ENCODE peak calls at places on chromosomes 5 and 9, in seven cellular contexts. U, D, Y, F, P, R and Q are unnamed samples.

GRCh38 chr5:117262607-117263131 is 688.0 kb upstream of the SEMA6A start:
- DNase-seq in D (no peak), R (no peak), Y (no peak), P (no peak), F (no peak), U (no peak), Q (no peak)

GRCh38 chr5:11650936-11651335 is 253.3 kb downstream of the CTNND2 start:
- DNase-seq in U (no peak), D (no peak), Y (no peak), F (no peak), P (no peak), R (no peak), Q (no peak)

GRCh38 chr5:173391031-173391430 is 62.8 kb upstream of the STC2 start:
- DNase-seq in F (no peak), U (no peak), Y (no peak), D (no peak), P (no peak), R (no peak), Q (no peak)

GRCh38 chr9:98488578-98489312 is 220.0 kb downstream of the GABBR2 start:
- DNase-seq in U (no peak), F (no peak), R (no peak), Y (no peak), D (no peak), P (no peak), Q (no peak)

GRCh38 chr9:135137398-135137832 is 49.9 kb downstream of the OLFM1 start:
- DNase-seq in D (peak), U (no peak), P (peak), R (no peak), Y (no peak), F (no peak), Q (peak)

GRCh38 chr5:176178789-176179188 is 59.4 kb upstream of the SIMC1 start:
- DNase-seq in R (no peak), P (peak), U (no peak), F (peak), D (no peak), Y (no peak), Q (no peak)

GRCh38 chr5:110611817-110612216 is 114.7 kb downstream of the TMEM232 start:
- DNase-seq in F (no peak), Y (no peak), R (no peak), D (no peak), U (no peak), P (no peak), Q (no peak)

GRCh38 chr9:122366074-122366672 is 4.7 kb upstream of the PTGS1 start:
- DNase-seq in P (no peak), U (no peak), D (no peak), F (no peak), R (no peak), Y (no peak), Q (no peak)

GRCh38 chr9:110623462-110624025 is 44.0 kb upstream of the SVEP1 start:
- DNase-seq in P (peak), R (peak), F (peak), Y (peak), U (peak), D (peak), Q (peak)

GRCh38 chr5:169433221-169433651 is 132.3 kb upstream of the SLIT3 start:
- DNase-seq in Y (no peak), P (no peak), U (no peak), F (no peak), R (no peak), D (no peak), Q (no peak)

GRCh38 chr9:120668399-120668798 is 45.9 kb downstream of the MEGF9 start:
- DNase-seq in P (no peak), D (no peak), R (no peak), Y (no peak), U (no peak), F (no peak), Q (no peak)

GRCh38 chr9:109817846-109818472 is 38.0 kb downstream of the PALM2AKAP2 start:
- DNase-seq in R (peak), U (peak), F (peak), Y (peak), P (peak), D (peak), Q (peak)

GRCh38 chr5:176700239-176700847 is 53.1 kb downstream of the TSPAN17 start:
- DNase-seq in P (peak), F (no peak), U (peak), Y (no peak), D (peak), R (no peak), Q (no peak)

GRCh38 chr5:176762489-176762888 is 47.9 kb upstream of the UNC5A start:
- DNase-seq in F (no peak), D (no peak), U (peak), R (no peak), Y (no peak), P (no peak), Q (no peak)

GRCh38 chr5:107867266-107867665 is 196.5 kb upstream of the EFNA5 start:
- DNase-seq in F (no peak), D (no peak), P (no peak), Y (no peak), U (no peak), R (no peak), Q (no peak)

GRCh38 chr5:107870984-107871383 is 200.2 kb upstream of the EFNA5 start:
- DNase-seq in R (no peak), F (no peak), U (no peak), P (no peak), D (no peak), Y (no peak), Q (no peak)

GRCh38 chr5:107868994-107869393 is 198.3 kb upstream of the EFNA5 start:
- DNase-seq in F (no peak), U (no peak), P (no peak), R (no peak), Y (no peak), D (no peak), Q (no peak)

GRCh38 chr5:107873877-107874276 is 203.1 kb upstream of the EFNA5 start:
- DNase-seq in F (no peak), U (no peak), P (no peak), R (no peak), Y (no peak), D (no peak), Q (peak)

GRCh38 chr5:107869459-107870115 is 198.8 kb upstream of the EFNA5 start:
- DNase-seq in R (no peak), D (no peak), U (no peak), Y (peak), F (no peak), P (no peak), Q (no peak)
- TF ChIP-seq JUND in R (no peak), D (peak), U (no peak), Y (peak), F (no peak), P (no peak), Q (peak)

GRCh38 chr9:37574241-37574721 is 1.9 kb downstream of the FBXO10 start:
- DNase-seq in P (no peak), U (no peak), R (no peak), F (no peak), Y (no peak), D (peak), Q (no peak)
- TF ChIP-seq JUND in P (no peak), U (no peak), R (no peak), F (no peak), Y (no peak), D (no peak), Q (no peak)

GRCh38 chr5:31657315-31657714 is 18.4 kb downstream of the PDZD2 start:
- DNase-seq in F (no peak), Y (no peak), R (no peak), U (no peak), D (no peak), P (no peak), Q (no peak)

GRCh38 chr5:31664566-31664965 is 25.6 kb downstream of the PDZD2 start:
- DNase-seq in D (peak), F (peak), Y (peak), R (no peak), U (peak), P (peak), Q (peak)

GRCh38 chr5:31656806-31657205 is 17.9 kb downstream of the PDZD2 start:
- DNase-seq in Y (no peak), P (no peak), D (no peak), F (no peak), U (no peak), R (no peak), Q (no peak)

GRCh38 chr5:31663519-31663918 is 24.6 kb downstream of the PDZD2 start:
- DNase-seq in R (no peak), F (no peak), U (no peak), D (no peak), Y (no peak), P (no peak), Q (no peak)

DNA sequence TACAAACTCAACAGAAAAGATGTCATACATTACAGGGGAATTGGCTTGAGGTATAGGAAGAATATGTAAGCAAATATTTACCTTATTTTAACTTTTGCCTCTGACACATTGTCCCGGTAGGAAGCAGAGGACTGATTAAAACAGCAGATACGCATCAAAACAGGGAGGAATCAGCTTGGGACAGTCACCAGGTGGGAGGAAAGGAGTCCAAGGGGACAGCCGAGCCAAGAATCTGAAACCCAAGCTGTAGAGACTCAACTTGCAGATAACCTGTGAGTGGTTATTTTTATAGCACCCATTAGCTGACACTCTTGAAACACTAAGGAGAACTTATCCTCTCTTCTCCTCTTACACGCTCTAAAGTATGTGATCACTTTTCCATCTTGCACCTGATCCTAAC is 22.3 kb downstream of the PDZD2 start:
- DNase-seq in Y (no peak), D (no peak), F (no peak), U (no peak), P (no peak), R (no peak), Q (no peak)
- TF ChIP-seq JUND in Y (no peak), D (no peak), F (no peak), U (no peak), P (no peak), R (no peak), Q (no peak)

GRCh38 chr5:1068204-1068894 is 43.5 kb downstream of the SLC12A7 start:
- DNase-seq in Y (no peak), D (no peak), P (no peak), F (no peak), U (no peak), R (no peak), Q (no peak)
- TF ChIP-seq JUND in Y (no peak), D (no peak), P (no peak), F (no peak), U (no peak), R (no peak), Q (no peak)

GRCh38 chr9:93022721-93023520 is 35.6 kb upstream of the SUSD3 start:
- DNase-seq in P (no peak), D (no peak), U (no peak), R (no peak), Y (no peak), F (no peak), Q (no peak)
- TF ChIP-seq JUND in P (no peak), D (no peak), U (no peak), R (no peak), Y (no peak), F (no peak), Q (no peak)

GRCh38 chr5:64502181-64502580 is 3.6 kb upstream of the RGS7BP start:
- DNase-seq in Y (no peak), F (no peak), U (no peak), P (no peak), R (no peak), D (no peak), Q (no peak)

DNA sequence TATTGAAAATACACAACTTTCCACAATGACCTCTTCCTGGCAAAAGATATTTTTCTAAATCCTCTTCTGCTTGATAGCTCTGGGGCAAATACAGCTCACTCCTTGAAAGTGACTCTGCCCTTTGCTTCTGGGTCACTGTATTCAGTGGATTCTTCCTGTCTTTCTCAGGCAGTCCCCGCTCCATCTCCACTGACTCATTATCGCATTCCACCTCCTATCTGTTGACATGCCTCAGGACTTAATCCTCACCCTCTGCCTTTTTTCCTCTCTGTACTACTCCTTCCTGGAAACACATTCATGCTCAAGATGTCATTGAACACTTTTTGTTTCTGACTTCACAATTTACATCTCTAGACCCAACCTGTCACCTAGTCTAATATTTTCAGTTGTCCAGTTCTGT is 8.4 kb upstream of the RGS7BP start:
- DNase-seq in D (no peak), F (no peak), R (no peak), P (no peak), Y (no peak), U (no peak), Q (no peak)
- TF ChIP-seq JUND in D (no peak), F (no peak), R (no peak), P (no peak), Y (no peak), U (no peak), Q (no peak)